ENCODE peak calls at places on chromosomes 16 and 17, in eight cellular contexts. C is neural progenitor cell; T is HT-29; M is cardiac muscle cell; A is mucosa of gallbladder; W is stimulated activated CD4-positive, alpha-beta T cell treated with anti-CD3 and anti-CD28 coated beads, Interleukin-1b, Interleukin-23, amount 100 ng/mL, for 48 hours; H is OCI-LY7; K is RPMI7951. Q is an unnamed sample.

GRCh38 chr16:87461466-87461975 is 31.3 kb downstream of the ZCCHC14 start:
- DNase-seq in C (peak; percentile 89), T (peak; percentile 98), M (peak; percentile 89), A (peak; percentile 89), W (no peak), H (peak; percentile 59), K (no peak), Q (no peak)

GRCh38 chr16:56628486-56629035 is 3.0 kb downstream of the MT1E start:
- DNase-seq in C (no peak), T (no peak), M (no peak), A (no peak), W (no peak), H (no peak), K (peak; percentile 39), Q (no peak)

GRCh38 chr16:87806608-87807546 is 41.1 kb upstream of the KLHDC4 start:
- DNase-seq in C (no peak), T (peak; percentile 67), M (no peak), A (peak; percentile 44), W (peak; percentile 78), H (peak; percentile 95), K (peak; percentile 90), Q (peak; percentile 63)

GRCh38 chr16:85471469-85472431 is 141.4 kb upstream of the GSE1 start:
- DNase-seq in C (no peak), T (peak; percentile 61), M (no peak), A (no peak), W (no peak), H (peak; percentile 31), K (no peak), Q (no peak)

GRCh38 chr17:54452666-54453348 is 447.8 kb upstream of the TOM1L1 start:
- DNase-seq in C (no peak), T (no peak), M (no peak), A (no peak), W (no peak), H (no peak), K (no peak), Q (no peak)

GRCh38 chr17:39662551-39663339 is 2.4 kb upstream of the TCAP start:
- DNase-seq in C (no peak), T (peak; percentile 41), M (no peak), A (peak; percentile 54), W (no peak), H (no peak), K (no peak), Q (no peak)

GRCh38 chr17:43949777-43950176 is 4.0 kb downstream of the PYY start:
- DNase-seq in C (no peak), T (no peak), M (no peak), A (no peak), W (no peak), H (no peak), K (peak; percentile 32), Q (no peak)

GRCh38 chr17:40443196-40443987 is at the start of gene IGFBP4:
- DNase-seq in C (peak; percentile 94), T (peak; percentile 70), M (peak; percentile 88), A (peak; percentile 72), W (peak; percentile 60), H (peak; percentile 20), K (peak; percentile 60), Q (peak; percentile 59)

GRCh38 chr17:73340093-73340596 is 28.3 kb upstream of the CDC42EP4 start:
- DNase-seq in C (no peak), T (peak; percentile 73), M (no peak), A (no peak), W (peak; percentile 11), H (no peak), K (peak; percentile 95), Q (no peak)

GRCh38 chr16:83206426-83206825 is 579.7 kb downstream of the CDH13 start:
- DNase-seq in C (no peak), T (no peak), M (no peak), A (no peak), W (no peak), H (no peak), K (peak; percentile 78), Q (no peak)

GRCh38 chr17:34894971-34895370 is 66.3 kb downstream of the CCT6B start:
- DNase-seq in C (no peak), T (no peak), M (no peak), A (no peak), W (no peak), H (no peak), K (no peak), Q (no peak)

GRCh38 chr17:9899280-9900018 is 5.6 kb downstream of the RCVRN start:
- DNase-seq in C (no peak), T (no peak), M (no peak), A (no peak), W (no peak), H (no peak), K (no peak), Q (no peak)